ENCODE peak calls at places on chromosomes 16 and 17, in six cellular contexts. E is dorsolateral prefrontal cortex; D is CD4-positive, alpha-beta memory T cell; M is RPMI7951; A is AG10803; Q is effector CD4-positive, alpha-beta T cell. J is an unnamed sample.
A peak's percentile ranks its signal among the peaks of the same experiment; 100 is the strongest.

GRCh38 chr17:42042598-42043319 is 7.6 kb downstream of the C17orf113 start:
- DNase-seq in D (no peak), M (no peak), Q (no peak), A (no peak), E (no peak), J (no peak)

GRCh38 chr17:42050360-42051012 is at the start of gene C17orf113:
- DNase-seq in A (peak; percentile 21), Q (peak; percentile 38), M (peak; percentile 35), E (peak; percentile 72), D (peak; percentile 32), J (peak; percentile 51)

GRCh38 chr16:88376053-88376834 is 6.5 kb upstream of the ZNF469 start:
- DNase-seq in A (no peak), Q (no peak), M (peak; percentile 64), E (peak; percentile 62), D (no peak), J (no peak)

GRCh38 chr17:29363716-29364115 is 26.4 kb upstream of the TAOK1 start:
- DNase-seq in E (no peak), Q (no peak), A (no peak), D (no peak), M (no peak), J (no peak)

GRCh38 chr16:77262971-77263370 is 63.8 kb downstream of the SYCE1L start:
- DNase-seq in D (no peak), Q (no peak), M (no peak), E (no peak), A (no peak), J (no peak)

GRCh38 chr17:10936931-10937330 is 99.0 kb upstream of the PIRT start:
- DNase-seq in Q (no peak), M (no peak), E (no peak), A (no peak), D (no peak), J (no peak)

GRCh38 chr17:78985395-78985794 is 5.7 kb upstream of the LGALS3BP start:
- DNase-seq in E (no peak), A (no peak), D (no peak), M (no peak), Q (no peak), J (no peak)

GRCh38 chr16:69839798-69840409 is 77.8 kb downstream of the WWP2 start:
- DNase-seq in M (peak; percentile 18), Q (no peak), A (no peak), E (peak; percentile 78), D (no peak), J (peak; percentile 94)

GRCh38 chr16:72270531-72270930 is 98.6 kb upstream of the PMFBP1 start:
- DNase-seq in M (no peak), D (no peak), E (no peak), A (peak; percentile 13), Q (no peak), J (no peak)

GRCh38 chr16:55815320-55815719 is 17.6 kb downstream of the CES1 start:
- DNase-seq in A (no peak), M (no peak), D (no peak), Q (no peak), E (no peak), J (no peak)

GRCh38 chr17:80782536-80783427 is 208.9 kb upstream of the CHMP6 start:
- DNase-seq in M (peak; percentile 76), A (peak; percentile 44), D (peak; percentile 71), E (no peak), Q (no peak), J (no peak)

GRCh38 chr16:11481987-11482386 is 104.7 kb downstream of the LITAF start:
- DNase-seq in A (peak; percentile 25), E (no peak), D (no peak), Q (no peak), M (peak; percentile 16), J (no peak)

J was measured in C1 segment of cervical spinal cord.